ENCODE peak calls at places on chromosomes 6 and 20, in five cellular contexts. One of them, this sample, is unnamed.

GRCh38 chr6:126696921-126697693 is 357.2 kb downstream of the CENPW start:
- DNase-seq in HCT116: no peak
- DNase-seq in GM12878: no peak
- DNase-seq in A549: no peak
- DNase-seq in lower leg skin: no peak
- DNase-seq in this sample: no peak

GRCh38 chr6:134134654-134135053 is 82.2 kb upstream of the SLC2A12 start:
- DNase-seq in HCT116: no peak
- DNase-seq in GM12878: no peak
- DNase-seq in A549: no peak
- DNase-seq in lower leg skin: no peak
- DNase-seq in this sample: no peak

GRCh38 chr20:35297153-35297552 is 4.9 kb upstream of the FAM83C start:
- DNase-seq in HCT116: no peak
- DNase-seq in GM12878: no peak
- DNase-seq in A549: no peak
- DNase-seq in lower leg skin: no peak
- DNase-seq in this sample: no peak

GRCh38 chr20:20211988-20212518 is 155.9 kb upstream of the INSM1 start:
- DNase-seq in HCT116: no peak
- DNase-seq in GM12878: no peak
- DNase-seq in A549: no peak
- DNase-seq in lower leg skin: no peak
- DNase-seq in this sample: no peak

GRCh38 chr6:160667854-160668481 is 3.9 kb upstream of the LPA start:
- DNase-seq in HCT116: peak
- DNase-seq in GM12878: peak
- DNase-seq in A549: peak
- DNase-seq in lower leg skin: no peak
- DNase-seq in this sample: peak

GRCh38 chr6:18897350-18897749 is 510.2 kb downstream of the RNF144B start:
- DNase-seq in HCT116: no peak
- DNase-seq in GM12878: no peak
- DNase-seq in A549: no peak
- DNase-seq in lower leg skin: no peak
- DNase-seq in this sample: no peak

GRCh38 chr6:105849741-105850140 is 236.4 kb upstream of the PRDM1 start:
- DNase-seq in HCT116: no peak
- DNase-seq in GM12878: no peak
- DNase-seq in A549: no peak
- DNase-seq in lower leg skin: no peak
- DNase-seq in this sample: peak

GRCh38 chr6:166430269-166430668 is 47.5 kb upstream of the MPC1 start:
- DNase-seq in HCT116: no peak
- DNase-seq in GM12878: no peak
- DNase-seq in A549: no peak
- DNase-seq in lower leg skin: peak
- DNase-seq in this sample: no peak

GRCh38 chr6:38283734-38284362 is 355.9 kb downstream of the BTBD9 start:
- DNase-seq in HCT116: peak
- DNase-seq in GM12878: no peak
- DNase-seq in A549: no peak
- DNase-seq in lower leg skin: no peak
- DNase-seq in this sample: peak

GRCh38 chr20:3172126-3172932 is 1.0 kb downstream of the LZTS3 start:
- DNase-seq in HCT116: no peak
- DNase-seq in GM12878: no peak
- DNase-seq in A549: no peak
- DNase-seq in lower leg skin: no peak
- DNase-seq in this sample: no peak

GRCh38 chr6:142843344-142843743 is 101.6 kb downstream of the HIVEP2 start:
- DNase-seq in HCT116: no peak
- DNase-seq in GM12878: no peak
- DNase-seq in A549: no peak
- DNase-seq in lower leg skin: no peak
- DNase-seq in this sample: no peak

GRCh38 chr6:125986295-125986955 is at the start of gene TRMT11:
- DNase-seq in HCT116: peak
- DNase-seq in GM12878: peak
- DNase-seq in A549: peak
- DNase-seq in lower leg skin: peak
- DNase-seq in this sample: peak

GRCh38 chr20:22966787-22967464 is 68.2 kb upstream of the SSTR4 start:
- DNase-seq in HCT116: no peak
- DNase-seq in GM12878: no peak
- DNase-seq in A549: no peak
- DNase-seq in lower leg skin: no peak
- DNase-seq in this sample: no peak

GRCh38 chr20:34096699-34097420 is 15.2 kb downstream of the EIF2S2 start:
- DNase-seq in HCT116: no peak
- DNase-seq in GM12878: no peak
- DNase-seq in A549: no peak
- DNase-seq in lower leg skin: no peak
- DNase-seq in this sample: no peak

GRCh38 chr6:137094411-137095008 is 49.7 kb upstream of the IL20RA start:
- DNase-seq in HCT116: peak
- DNase-seq in GM12878: peak
- DNase-seq in A549: peak
- DNase-seq in lower leg skin: peak
- DNase-seq in this sample: no peak

GRCh38 chr6:42936398-42936797 is 7.1 kb downstream of the CNPY3 start:
- DNase-seq in HCT116: no peak
- DNase-seq in GM12878: no peak
- DNase-seq in A549: no peak
- DNase-seq in lower leg skin: no peak
- DNase-seq in this sample: no peak

GRCh38 chr20:1336699-1337387 is 7.9 kb upstream of the SDCBP2 start:
- DNase-seq in HCT116: no peak
- DNase-seq in GM12878: no peak
- DNase-seq in A549: no peak
- DNase-seq in lower leg skin: peak
- DNase-seq in this sample: no peak

GRCh38 chr6:44682987-44683779 is 295.7 kb downstream of the CDC5L start:
- DNase-seq in HCT116: no peak
- DNase-seq in GM12878: no peak
- DNase-seq in A549: no peak
- DNase-seq in lower leg skin: peak
- DNase-seq in this sample: no peak
- TF ChIP-seq POLR2A in HCT116: no peak
- TF ChIP-seq POLR2A in GM12878: no peak
- TF ChIP-seq POLR2A in A549: no peak
- TF ChIP-seq POLR2A in lower leg skin: no peak
- TF ChIP-seq POLR2A in this sample: no peak

DNA sequence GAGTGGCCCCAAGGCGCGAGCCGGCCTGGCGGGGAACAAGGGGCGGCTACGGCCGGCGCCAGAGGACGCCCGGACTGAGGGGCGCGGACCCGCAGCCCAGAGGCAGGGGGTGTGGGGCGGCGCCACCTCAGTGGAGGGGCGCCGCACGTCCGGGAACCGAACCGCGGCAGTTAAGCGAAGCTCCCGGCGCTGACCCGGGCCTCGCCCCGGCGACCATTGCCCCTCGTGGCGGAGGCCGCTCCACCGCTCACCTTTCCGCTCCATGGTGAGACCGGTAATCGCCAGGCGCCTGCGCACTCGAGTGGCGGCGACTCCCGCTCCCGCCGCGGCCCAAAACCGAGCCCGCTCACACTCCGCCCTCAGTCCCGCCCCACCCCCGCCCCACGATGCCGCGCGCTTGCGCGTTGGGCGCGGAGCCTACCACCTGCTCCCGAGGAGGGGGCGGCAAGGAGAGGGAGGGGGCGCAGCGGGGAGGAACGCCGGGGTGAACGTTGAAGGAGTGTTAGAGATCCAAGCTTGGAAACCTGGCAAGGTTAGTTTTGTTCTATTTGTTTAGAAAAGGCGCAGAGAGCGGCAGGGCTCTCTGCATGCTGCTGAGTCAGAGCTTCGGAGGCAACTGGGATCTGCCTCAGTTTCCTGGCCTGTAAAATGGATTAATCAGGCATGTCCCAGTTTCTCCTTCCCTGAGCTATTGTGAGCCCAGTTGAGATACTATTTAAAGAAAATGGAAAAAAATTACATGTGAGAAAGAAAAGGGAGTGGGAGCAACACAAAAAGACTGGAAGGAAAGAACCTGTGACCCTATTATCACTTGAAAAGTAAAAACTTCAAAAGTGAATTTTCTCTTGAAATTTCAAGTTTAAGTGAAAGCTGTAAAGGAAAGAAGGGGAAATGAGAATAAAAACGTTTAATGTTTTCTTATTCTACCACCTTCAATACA is at the start of gene SRPK1:
- DNase-seq in HCT116: peak
- DNase-seq in GM12878: peak
- DNase-seq in A549: peak
- DNase-seq in lower leg skin: peak
- DNase-seq in this sample: peak
- TF ChIP-seq POLR2A in HCT116: peak
- TF ChIP-seq POLR2A in GM12878: peak
- TF ChIP-seq POLR2A in A549: peak
- TF ChIP-seq POLR2A in lower leg skin: no peak
- TF ChIP-seq POLR2A in this sample: peak

DNA sequence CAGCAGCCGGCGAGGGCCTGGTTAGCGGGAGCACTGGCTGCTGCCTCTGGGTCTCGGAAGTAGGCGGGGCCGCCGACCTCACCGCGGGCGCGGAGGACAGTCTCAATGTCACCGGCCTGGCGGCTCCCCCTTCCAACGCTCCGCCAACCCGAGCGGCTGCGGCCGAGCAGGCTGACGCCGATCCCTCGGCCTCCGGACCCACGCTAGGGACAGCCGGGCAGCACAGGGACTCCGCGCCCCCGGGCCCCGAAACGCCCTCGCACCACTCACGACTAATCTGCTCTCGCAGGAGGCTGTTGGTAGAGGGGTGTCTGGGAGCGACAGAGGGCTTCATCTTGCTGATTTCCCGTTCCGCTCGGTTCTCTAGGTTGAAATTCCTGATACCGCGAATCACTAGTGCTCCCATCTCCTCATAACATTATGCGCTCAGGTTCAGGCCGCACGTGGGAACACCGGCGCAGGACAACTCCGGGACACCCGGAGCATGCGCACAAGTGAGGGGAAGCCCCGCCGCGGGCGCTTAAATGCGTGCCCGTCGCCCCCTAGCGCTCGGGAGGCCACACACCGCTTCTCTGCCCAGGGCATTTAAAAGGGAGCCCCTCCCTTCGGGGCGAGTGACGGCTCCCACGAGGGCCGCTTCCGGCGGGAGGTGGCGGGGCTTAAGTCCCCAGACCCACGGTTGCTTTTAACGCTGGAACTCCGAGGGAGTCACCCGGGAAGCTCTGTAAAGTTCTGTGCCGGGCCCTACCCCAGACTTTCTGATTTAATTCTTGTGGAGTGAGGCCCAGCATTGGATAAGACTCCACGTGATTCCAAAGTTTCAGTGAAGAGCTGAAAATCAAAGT is at the start of gene NDUFAF4:
- DNase-seq in HCT116: peak
- DNase-seq in GM12878: peak
- DNase-seq in A549: peak
- DNase-seq in lower leg skin: peak
- DNase-seq in this sample: peak
- TF ChIP-seq POLR2A in HCT116: peak
- TF ChIP-seq POLR2A in GM12878: peak
- TF ChIP-seq POLR2A in A549: peak
- TF ChIP-seq POLR2A in lower leg skin: no peak
- TF ChIP-seq POLR2A in this sample: peak

GRCh38 chr6:130143709-130144108 is 79.0 kb downstream of the SAMD3 start:
- DNase-seq in HCT116: no peak
- DNase-seq in GM12878: no peak
- DNase-seq in A549: no peak
- DNase-seq in lower leg skin: no peak
- DNase-seq in this sample: no peak

GRCh38 chr6:130147151-130147550 is 75.6 kb downstream of the SAMD3 start:
- DNase-seq in HCT116: no peak
- DNase-seq in GM12878: no peak
- DNase-seq in A549: no peak
- DNase-seq in lower leg skin: no peak
- DNase-seq in this sample: no peak

GRCh38 chr6:130150906-130151305 is 71.8 kb downstream of the SAMD3 start:
- DNase-seq in HCT116: no peak
- DNase-seq in GM12878: no peak
- DNase-seq in A549: no peak
- DNase-seq in lower leg skin: no peak
- DNase-seq in this sample: no peak

GRCh38 chr6:130152908-130153510 is 69.7 kb downstream of the SAMD3 start:
- DNase-seq in HCT116: no peak
- DNase-seq in GM12878: no peak
- DNase-seq in A549: no peak
- DNase-seq in lower leg skin: no peak
- DNase-seq in this sample: no peak

GRCh38 chr6:130148181-130148580 is 74.6 kb downstream of the SAMD3 start:
- DNase-seq in HCT116: no peak
- DNase-seq in GM12878: no peak
- DNase-seq in A549: no peak
- DNase-seq in lower leg skin: no peak
- DNase-seq in this sample: no peak
- TF ChIP-seq POLR2A in HCT116: no peak
- TF ChIP-seq POLR2A in GM12878: no peak
- TF ChIP-seq POLR2A in A549: no peak
- TF ChIP-seq POLR2A in lower leg skin: no peak
- TF ChIP-seq POLR2A in this sample: no peak

DNA sequence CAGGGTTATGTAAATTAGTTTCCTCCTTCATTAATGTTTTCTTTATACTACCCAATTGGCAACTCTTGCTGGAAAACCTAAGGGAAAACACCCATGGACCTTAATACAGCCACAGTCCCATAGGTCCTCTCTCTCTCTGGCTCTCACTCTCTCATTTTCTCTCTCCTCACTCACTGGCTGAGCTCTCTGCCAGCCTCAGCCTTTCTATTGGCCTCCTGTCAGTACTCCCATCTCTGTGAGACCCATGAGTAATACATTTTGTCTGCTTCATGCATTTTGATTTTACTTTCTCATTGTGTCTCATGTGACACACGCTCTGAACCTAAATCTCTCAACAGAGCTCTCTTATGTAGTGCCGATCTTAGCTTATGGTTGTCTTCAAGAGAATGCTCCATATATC is 907.5 kb downstream of the C6orf118 start:
- DNase-seq in HCT116: no peak
- DNase-seq in GM12878: no peak
- DNase-seq in A549: no peak
- DNase-seq in lower leg skin: no peak
- DNase-seq in this sample: no peak
- TF ChIP-seq POLR2A in HCT116: no peak
- TF ChIP-seq POLR2A in GM12878: no peak
- TF ChIP-seq POLR2A in A549: no peak
- TF ChIP-seq POLR2A in lower leg skin: no peak
- TF ChIP-seq POLR2A in this sample: no peak

GRCh38 chr6:31969712-31970603 is 2.0 kb downstream of the DXO start:
- DNase-seq in HCT116: no peak
- DNase-seq in GM12878: no peak
- DNase-seq in A549: no peak
- DNase-seq in lower leg skin: no peak
- DNase-seq in this sample: no peak

GRCh38 chr6:31972709-31973350 is 892 bp upstream of the DXO start:
- DNase-seq in HCT116: no peak
- DNase-seq in GM12878: no peak
- DNase-seq in A549: no peak
- DNase-seq in lower leg skin: no peak
- DNase-seq in this sample: no peak

GRCh38 chr6:31970604-31971271 is 1.2 kb downstream of the DXO start:
- DNase-seq in HCT116: no peak
- DNase-seq in GM12878: no peak
- DNase-seq in A549: no peak
- DNase-seq in lower leg skin: no peak
- DNase-seq in this sample: no peak

GRCh38 chr6:31971279-31971992 is 502 bp downstream of the DXO start:
- DNase-seq in HCT116: no peak
- DNase-seq in GM12878: no peak
- DNase-seq in A549: no peak
- DNase-seq in lower leg skin: peak
- DNase-seq in this sample: no peak

GRCh38 chr6:31971993-31972708 is at the start of gene DXO:
- DNase-seq in HCT116: peak
- DNase-seq in GM12878: peak
- DNase-seq in A549: peak
- DNase-seq in lower leg skin: peak
- DNase-seq in this sample: peak
- TF ChIP-seq POLR2A in HCT116: no peak
- TF ChIP-seq POLR2A in GM12878: peak
- TF ChIP-seq POLR2A in A549: no peak
- TF ChIP-seq POLR2A in lower leg skin: no peak
- TF ChIP-seq POLR2A in this sample: peak